ENCODE peak calls at places on chromosomes 1 and 21, in ten cellular contexts. M is H1, B is psoas muscle, K is GM23338, E is suprapubic skin, J is Panc1, C is PC-3, N is IMR-90, I is SJSA1, H is aorta. G is an unnamed sample. For H3K4me1, the result is how much of the 10 kb centered on the place peaks cover.

GRCh38 chr1:84298688-84299535 is 2.6 kb upstream of the SAMD13 start:
- DNase-seq in M (no peak), B (peak), K (peak), E (peak), J (peak), C (peak), N (no peak), I (peak), H (peak), G (peak)

GRCh38 chr1:89725016-89725380 is 92.1 kb downstream of the LRRC8C start:
- DNase-seq in M (no peak), B (peak), K (no peak), E (no peak), J (peak), C (peak), N (peak), I (no peak), H (peak), G (no peak)

GRCh38 chr1:201001962-201002361 is 21.6 kb downstream of the KIF21B start:
- DNase-seq in M (no peak), B (no peak), K (no peak), E (no peak), J (no peak), C (no peak), N (no peak), I (no peak), H (no peak), G (no peak)

GRCh38 chr21:45001134-45002095 is 61.6 kb downstream of the SLX9 start:
- DNase-seq in M (no peak), B (peak), K (no peak), E (no peak), J (peak), C (peak), N (peak), I (peak), H (peak), G (no peak)

GRCh38 chr1:174666248-174666647 is 218.5 kb downstream of the GPR52 start:
- DNase-seq in M (no peak), B (no peak), K (no peak), E (no peak), J (no peak), C (no peak), N (no peak), I (no peak), H (no peak), G (no peak)

GRCh38 chr1:32953495-32953894 is 11.1 kb downstream of the RNF19B start:
- DNase-seq in M (no peak), B (no peak), K (no peak), E (no peak), J (peak), C (peak), N (peak), I (peak), H (no peak), G (no peak)

GRCh38 chr21:25635310-25635709 is 3.7 kb upstream of the JAM2 start:
- DNase-seq in M (no peak), B (no peak), K (no peak), E (no peak), J (no peak), C (no peak), N (no peak), I (no peak), H (no peak), G (no peak)

GRCh38 chr1:203271962-203272632 is 33.2 kb upstream of the BTG2 start:
- DNase-seq in M (no peak), B (no peak), K (no peak), E (no peak), J (no peak), C (no peak), N (no peak), I (no peak), H (no peak), G (no peak)

GRCh38 chr1:94335950-94336349 is 82.2 kb upstream of the ABCD3 start:
- DNase-seq in M (no peak), B (peak), K (peak), E (peak), J (peak), C (peak), N (peak), I (peak), H (no peak), G (peak)

GRCh38 chr1:236207121-236207520 is 64.8 kb downstream of the GPR137B start:
- DNase-seq in M (no peak), B (no peak), K (no peak), E (no peak), J (no peak), C (no peak), N (no peak), I (no peak), H (no peak), G (no peak)

GRCh38 chr1:33143181-33143580 is 38.7 kb downstream of the TRIM62 start:
- DNase-seq in M (no peak), B (no peak), K (no peak), E (no peak), J (no peak), C (no peak), N (peak), I (no peak), H (peak), G (no peak)

GRCh38 chr1:242205622-242206489 is 207.0 kb upstream of the MAP1LC3C start:
- DNase-seq in M (no peak), B (no peak), K (no peak), E (no peak), J (no peak), C (peak), N (no peak), I (no peak), H (no peak), G (no peak)

GRCh38 chr21:34517491-34518245 is 5.7 kb upstream of the KCNE1 start:
- DNase-seq in M (no peak), B (no peak), K (peak), E (no peak), J (no peak), C (peak), N (no peak), I (no peak), H (no peak), G (no peak)

GRCh38 chr1:116889417-116889816 is 20.3 kb upstream of the PTGFRN start:
- DNase-seq in M (no peak), B (peak), K (no peak), E (no peak), J (no peak), C (no peak), N (no peak), I (no peak), H (no peak), G (no peak)

GRCh38 chr1:215657016-215657415 is 89.9 kb downstream of the KCTD3 start:
- DNase-seq in M (no peak), B (no peak), K (no peak), E (no peak), J (no peak), C (peak), N (no peak), I (no peak), H (no peak), G (no peak)

GRCh38 chr21:44354775-44355771 is 1.7 kb downstream of the TRPM2 start:
- DNase-seq in M (no peak), B (no peak), K (no peak), E (no peak), J (no peak), C (no peak), N (no peak), I (no peak), H (no peak), G (no peak)

GRCh38 chr1:68201546-68202238 is 30.6 kb downstream of the WLS start:
- DNase-seq in M (no peak), B (no peak), K (no peak), E (no peak), J (no peak), C (no peak), N (peak), I (no peak), H (no peak), G (no peak)

GRCh38 chr1:31714442-31715096 is 10.8 kb upstream of the COL16A1 start:
- DNase-seq in M (no peak), B (peak), K (peak), E (peak), J (no peak), C (peak), N (peak), I (peak), H (peak), G (no peak)

GRCh38 chr1:84208935-84209334 is 64.9 kb downstream of the PRKACB start:
- DNase-seq in M (no peak), B (no peak), K (no peak), E (no peak), J (no peak), C (peak), N (no peak), I (no peak), H (no peak), G (no peak)

GRCh38 chr1:159442428-159442827 is 2.9 kb downstream of the OR10J1 start:
- DNase-seq in M (no peak), B (no peak), K (no peak), E (no peak), J (no peak), C (no peak), N (no peak), I (no peak), H (no peak), G (no peak)

GRCh38 chr1:33374336-33375105 is 53.6 kb upstream of the A3GALT2 start:
- DNase-seq in M (no peak), B (no peak), K (no peak), E (peak), J (no peak), C (no peak), N (peak), I (peak), H (no peak), G (no peak)

GRCh38 chr1:155226910-155227260 is 18.4 kb downstream of the MTX1 start:
- DNase-seq in M (no peak), B (peak), K (peak), E (no peak), J (no peak), C (peak), N (peak), I (peak), H (peak), G (peak)

GRCh38 chr1:16153110-16153998 is 2.5 kb downstream of the EPHA2 start:
- DNase-seq in M (no peak), B (no peak), K (no peak), E (no peak), J (no peak), C (no peak), N (no peak), I (no peak), H (no peak), G (no peak)

GRCh38 chr21:43305811-43306311 is 121.1 kb downstream of the SIK1 start:
- DNase-seq in M (no peak), B (peak), K (no peak), E (no peak), J (no peak), C (no peak), N (no peak), I (no peak), H (peak), G (peak)

GRCh38 chr21:14382835-14383595 is at the start of gene HSPA13:
- DNase-seq in M (peak), B (peak), K (peak), E (peak), J (peak), C (peak), N (peak), I (peak), H (peak), G (peak)

GRCh38 chr1:192807221-192807967 is 1.4 kb upstream of the RGS2 start:
- DNase-seq in M (no peak), B (no peak), K (no peak), E (no peak), J (no peak), C (peak), N (peak), I (peak), H (no peak), G (no peak)

GRCh38 chr1:54331091-54331772 is 75.0 kb downstream of the SSBP3 start:
- DNase-seq in M (no peak), B (no peak), K (no peak), E (no peak), J (no peak), C (no peak), N (peak), I (no peak), H (no peak), G (no peak)

GRCh38 chr1:117605164-117605810 is 561 bp upstream of the TENT5C start:
- DNase-seq in M (no peak), B (no peak), K (peak), E (no peak), J (no peak), C (peak), N (no peak), I (no peak), H (peak), G (no peak)

GRCh38 chr21:44926364-44927101 is 5.8 kb upstream of the ITGB2 start:
- DNase-seq in M (no peak), B (no peak), K (no peak), E (no peak), J (no peak), C (peak), N (peak), I (no peak), H (peak), G (peak)

GRCh38 chr1:203628185-203628996 is 1.8 kb downstream of the ATP2B4 start:
- DNase-seq in M (peak), B (peak), K (peak), E (no peak), J (peak), C (no peak), N (peak), I (peak), H (peak), G (peak)

GRCh38 chr1:62423580-62424242 is 13.1 kb upstream of the USP1 start:
- DNase-seq in M (no peak), B (no peak), K (peak), E (no peak), J (no peak), C (no peak), N (no peak), I (no peak), H (no peak), G (no peak)

GRCh38 chr1:208172389-208173140 is 71.6 kb downstream of the PLXNA2 start:
- DNase-seq in M (no peak), B (no peak), K (no peak), E (no peak), J (no peak), C (peak), N (peak), I (no peak), H (no peak), G (no peak)

GRCh38 chr21:45295576-45296365 is 8.1 kb upstream of the POFUT2 start:
- DNase-seq in M (no peak), B (no peak), K (no peak), E (no peak), J (no peak), C (peak), N (peak), I (peak), H (no peak), G (no peak)

GRCh38 chr1:165315481-165315880 is 41.0 kb downstream of the LMX1A start:
- DNase-seq in M (no peak), B (no peak), K (no peak), E (no peak), J (no peak), C (no peak), N (no peak), I (no peak), H (no peak), G (no peak)

GRCh38 chr1:15139654-15140350 is 13.7 kb upstream of the TMEM51 start:
- DNase-seq in M (no peak), B (no peak), K (peak), E (no peak), J (no peak), C (peak), N (peak), I (no peak), H (no peak), G (peak)

GRCh38 chr21:28539623-28539988 is 453.1 kb downstream of the LTN1 start:
- DNase-seq in M (no peak), B (no peak), K (no peak), E (no peak), J (no peak), C (no peak), N (no peak), I (no peak), H (no peak), G (no peak)
- H3K27ac ChIP-seq in M (no peak), B (no peak), K (no peak), E (no peak), J (no peak), C (peak), N (peak), I (peak), H (no peak), G (no peak)

DNA sequence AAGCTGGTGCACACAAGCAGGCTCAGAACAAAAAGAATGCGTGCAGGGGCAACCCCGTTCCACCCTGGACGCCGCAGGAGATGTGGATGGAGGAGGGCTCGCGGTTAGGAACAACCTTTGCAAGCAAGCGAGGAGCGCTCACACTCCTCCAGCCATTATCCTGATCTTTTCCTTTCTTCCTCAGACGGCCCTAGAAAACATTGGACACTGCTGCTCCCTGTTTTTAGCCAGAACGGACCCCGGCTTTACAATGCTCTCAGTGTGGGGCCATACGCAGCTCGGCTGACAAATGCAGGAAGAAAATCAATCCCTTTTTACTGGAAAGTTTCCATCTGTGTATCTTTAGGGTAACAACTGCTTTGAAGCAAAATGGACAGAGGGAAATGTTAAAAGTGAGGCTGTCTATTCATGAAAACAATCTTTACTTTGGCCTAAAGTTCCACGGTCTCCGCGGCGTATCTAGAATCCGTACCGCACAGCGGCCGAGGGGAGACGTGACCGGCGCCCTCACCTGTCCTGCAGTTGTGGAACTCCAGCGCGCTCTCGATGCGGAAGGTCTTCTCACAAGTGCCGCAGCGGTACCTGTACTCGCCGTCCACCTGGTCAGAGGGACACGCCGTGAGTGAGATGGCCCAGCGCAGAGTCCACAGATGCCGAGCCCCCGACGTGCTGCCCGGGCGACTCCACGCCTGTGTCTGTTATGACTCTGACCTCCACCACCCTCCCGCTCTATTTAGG is 44.0 kb downstream of the PRDM15 start:
- DNase-seq in M (no peak), B (no peak), K (no peak), E (peak), J (no peak), C (no peak), N (no peak), I (no peak), H (peak), G (peak)
- H3K4me3 ChIP-seq in M (no peak), B (no peak), K (no peak), E (no peak), J (no peak), C (no peak), N (no peak), I (no peak), H (no peak), G (no peak)

GRCh38 chr1:10787274-10787673 is 9.2 kb downstream of the CASZ1 start:
- DNase-seq in M (no peak), B (no peak), K (no peak), E (no peak), J (no peak), C (no peak), N (no peak), I (no peak), H (peak), G (no peak)

GRCh38 chr1:10785855-10786638 is 10.4 kb downstream of the CASZ1 start:
- DNase-seq in M (no peak), B (no peak), K (no peak), E (no peak), J (no peak), C (no peak), N (no peak), I (no peak), H (peak), G (no peak)

GRCh38 chr1:10790155-10790707 is 6.2 kb downstream of the CASZ1 start:
- DNase-seq in M (no peak), B (no peak), K (no peak), E (no peak), J (no peak), C (no peak), N (no peak), I (no peak), H (no peak), G (no peak)

GRCh38 chr1:10789392-10790154 is 6.9 kb downstream of the CASZ1 start:
- DNase-seq in M (no peak), B (no peak), K (no peak), E (no peak), J (no peak), C (no peak), N (no peak), I (no peak), H (no peak), G (no peak)

GRCh38 chr1:10788592-10789006 is 7.8 kb downstream of the CASZ1 start:
- DNase-seq in M (no peak), B (peak), K (peak), E (no peak), J (no peak), C (peak), N (no peak), I (peak), H (peak), G (no peak)
- H3K4me1 ChIP-seq in M (under half), B (half or more), K (under half), E (half or more), J (half or more), C (under half), N (under half), I (under half), H (under half), G (under half)

GRCh38 chr21:38486705-38487104 is 11.6 kb downstream of the ERG start:
- DNase-seq in M (no peak), B (no peak), K (no peak), E (no peak), J (no peak), C (no peak), N (no peak), I (no peak), H (no peak), G (no peak)
- H3K27ac ChIP-seq in M (no peak), B (no peak), K (no peak), E (no peak), J (no peak), C (peak), N (no peak), I (no peak), H (peak), G (peak)

GRCh38 chr1:77413541-77414335 is 131.9 kb downstream of the AK5 start:
- DNase-seq in M (no peak), B (no peak), K (no peak), E (no peak), J (no peak), C (no peak), N (no peak), I (no peak), H (no peak), G (no peak)
- H3K4me3 ChIP-seq in M (no peak), B (no peak), K (no peak), E (no peak), J (no peak), C (no peak), N (no peak), I (no peak), H (no peak), G (no peak)

GRCh38 chr1:156282143-156282478 is 514 bp downstream of the SMG5 start:
- DNase-seq in M (no peak), B (no peak), K (no peak), E (no peak), J (no peak), C (peak), N (no peak), I (peak), H (no peak), G (no peak)
- H3K4me1 ChIP-seq in M (under half), B (under half), K (under half), E (under half), J (under half), C (under half), N (under half), I (under half), H (under half), G (under half)

DNA sequence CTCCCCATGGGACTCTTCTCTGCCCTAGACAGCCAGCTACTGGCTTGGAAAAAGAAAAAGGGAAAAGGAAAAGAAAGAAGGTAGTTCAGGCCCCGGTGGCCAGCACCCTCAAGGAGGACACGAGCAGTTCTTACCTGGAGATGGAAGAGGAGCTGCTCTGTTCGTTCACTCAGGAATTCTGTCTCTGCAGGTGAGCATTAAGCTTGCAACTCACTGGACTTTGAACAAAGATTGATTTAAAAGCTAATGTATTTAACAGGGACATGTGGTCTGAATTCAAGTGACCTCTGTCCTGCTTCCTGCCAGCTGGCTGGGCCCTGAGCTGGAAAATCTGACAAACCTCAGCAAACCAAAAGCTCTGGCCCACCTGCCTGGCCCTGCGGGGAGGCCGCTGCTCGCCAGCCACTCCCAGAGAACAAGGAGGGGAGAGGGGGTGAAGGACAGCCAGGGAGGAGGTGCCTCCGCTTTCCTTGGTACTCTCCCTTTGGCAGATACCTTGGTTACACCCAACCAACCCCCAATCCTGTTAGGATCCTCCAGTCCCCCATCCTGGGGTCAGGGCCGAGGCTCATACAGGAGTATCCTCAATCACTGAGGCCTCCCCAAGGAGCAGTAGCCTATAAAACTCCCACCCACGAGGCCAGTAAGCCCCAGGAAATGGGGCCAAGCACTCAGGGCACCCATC is at the start of gene PDZK1:
- DNase-seq in M (no peak), B (no peak), K (no peak), E (no peak), J (no peak), C (peak), N (no peak), I (no peak), H (no peak), G (no peak)
- H3K27ac ChIP-seq in M (no peak), B (no peak), K (no peak), E (no peak), J (peak), C (peak), N (no peak), I (peak), H (no peak), G (no peak)

GRCh38 chr1:228231192-228231591 is 23.3 kb downstream of the OBSCN start:
- DNase-seq in M (no peak), B (no peak), K (no peak), E (no peak), J (no peak), C (no peak), N (no peak), I (no peak), H (no peak), G (no peak)
- H3K4me3 ChIP-seq in M (no peak), B (peak), K (no peak), E (no peak), J (no peak), C (no peak), N (no peak), I (no peak), H (no peak), G (no peak)

GRCh38 chr1:42321731-42322130 is 13.3 kb downstream of the FOXJ3 start:
- DNase-seq in M (no peak), B (no peak), K (no peak), E (no peak), J (no peak), C (no peak), N (no peak), I (no peak), H (no peak), G (no peak)
- H3K4me1 ChIP-seq in M (under half), B (half or more), K (under half), E (half or more), J (under half), C (under half), N (under half), I (under half), H (under half), G (half or more)